ENCODE peak calls at places on chromosomes 11 and 22, in ten cellular contexts. C is suprapubic skin, R is heart right ventricle, K is dorsolateral prefrontal cortex, X is PC-3, B is astrocyte, M is colonic mucosa, L is cardiac muscle cell, G is pancreas, S is brain microvascular endothelial cell. U is an unnamed sample.

GRCh38 chr11:61607920-61608599 is 27.2 kb upstream of the SYT7 start:
- DNase-seq in K (no peak), L (no peak), R (no peak), X (no peak), C (no peak), S (no peak), G (no peak), M (peak), B (no peak), U (no peak)

GRCh38 chr11:123478352-123478986 is 48.4 kb downstream of the GRAMD1B start:
- DNase-seq in S (peak), C (no peak), L (peak), B (peak), X (peak), M (peak), K (peak), R (peak), G (peak), U (no peak)

GRCh38 chr11:6926208-6927029 is at the start of gene ZNF215:
- DNase-seq in B (peak), L (peak), R (peak), M (peak), X (peak), S (peak), K (peak), C (peak), G (peak), U (peak)

GRCh38 chr11:124759268-124760204 is 2.6 kb downstream of the ESAM start:
- DNase-seq in C (peak), B (no peak), X (no peak), G (no peak), K (no peak), M (no peak), L (peak), R (peak), S (no peak), U (peak)

GRCh38 chr22:37163618-37164534 is 14.2 kb upstream of the IL2RB start:
- DNase-seq in K (no peak), S (no peak), R (no peak), M (no peak), X (no peak), L (no peak), G (no peak), C (no peak), B (no peak), U (peak)

GRCh38 chr11:71078482-71078881 is 173.9 kb downstream of the SHANK2 start:
- DNase-seq in S (no peak), L (no peak), C (no peak), X (peak), K (no peak), B (no peak), M (peak), G (no peak), R (no peak), U (no peak)

GRCh38 chr11:19398772-19399542 is 158.2 kb upstream of the E2F8 start:
- DNase-seq in L (no peak), M (no peak), C (no peak), K (no peak), B (peak), G (peak), S (peak), X (peak), R (no peak), U (no peak)

GRCh38 chr11:66701432-66702240 is 23.9 kb upstream of the RBM4B start:
- DNase-seq in L (peak), C (no peak), K (no peak), G (no peak), S (peak), X (no peak), R (no peak), B (no peak), M (peak), U (no peak)

GRCh38 chr11:48055292-48056132 is 75.2 kb downstream of the PTPRJ start:
- DNase-seq in R (no peak), L (no peak), B (peak), X (peak), S (peak), C (no peak), K (no peak), G (no peak), M (peak), U (no peak)

GRCh38 chr11:285894-286220 is 3.1 kb upstream of the PGGHG start:
- DNase-seq in M (no peak), S (no peak), R (no peak), X (no peak), B (no peak), G (peak), L (no peak), K (no peak), C (peak), U (peak)

GRCh38 chr22:24768537-24769374 is 5.8 kb downstream of the PIWIL3 start:
- DNase-seq in M (peak), S (peak), X (peak), L (peak), K (peak), B (peak), G (peak), R (no peak), C (no peak), U (no peak)

GRCh38 chr22:47238886-47239860 is 476.7 kb downstream of the TBC1D22A start:
- DNase-seq in K (no peak), C (no peak), G (no peak), R (no peak), S (no peak), L (no peak), M (no peak), B (no peak), X (no peak), U (no peak)

GRCh38 chr22:49142281-49142680 is 685.4 kb downstream of the BRD1 start:
- DNase-seq in S (no peak), R (no peak), G (no peak), B (no peak), L (no peak), X (no peak), K (no peak), M (no peak), C (no peak), U (peak)

GRCh38 chr22:34851918-34852662 is 213.9 kb upstream of the ISX start:
- DNase-seq in R (no peak), M (no peak), X (no peak), S (no peak), L (no peak), K (no peak), C (no peak), G (no peak), B (no peak), U (no peak)

GRCh38 chr11:72234514-72234830 is 9.5 kb downstream of the PHOX2A start:
- DNase-seq in G (no peak), L (no peak), X (no peak), S (no peak), K (no peak), R (no peak), C (no peak), B (no peak), M (no peak), U (peak)

GRCh38 chr11:102081313-102081712 is 28.9 kb upstream of the YAP1 start:
- DNase-seq in K (no peak), M (no peak), B (no peak), C (no peak), L (no peak), S (no peak), X (no peak), R (no peak), G (no peak), U (no peak)

GRCh38 chr11:9263840-9264380 is 1.2 kb downstream of the DENND5A start:
- DNase-seq in S (no peak), M (no peak), G (no peak), X (no peak), B (no peak), L (no peak), K (no peak), R (no peak), C (no peak), U (no peak)

GRCh38 chr11:120221115-120221752 is 10.4 kb downstream of the OAF start:
- DNase-seq in S (no peak), C (no peak), L (no peak), K (no peak), B (no peak), M (peak), G (no peak), R (no peak), X (peak), U (no peak)

GRCh38 chr11:120340529-120340928 is 4.3 kb downstream of the ARHGEF12 start:
- DNase-seq in C (no peak), K (no peak), S (no peak), G (no peak), L (no peak), R (no peak), M (no peak), B (no peak), X (peak), U (no peak)

GRCh38 chr11:31822604-31823371 is 11.7 kb upstream of the PAX6 start:
- DNase-seq in R (no peak), L (no peak), M (no peak), G (no peak), C (no peak), K (no peak), S (no peak), X (no peak), B (no peak), U (no peak)

GRCh38 chr11:34234086-34234740 is 123.6 kb downstream of the ABTB2 start:
- DNase-seq in L (no peak), C (no peak), X (peak), B (peak), S (peak), K (no peak), R (no peak), M (peak), G (peak), U (no peak)

GRCh38 chr11:43868852-43869567 is 11.6 kb upstream of the ALKBH3 start:
- DNase-seq in G (no peak), R (no peak), S (peak), L (no peak), C (no peak), X (peak), K (no peak), M (no peak), B (peak), U (no peak)

GRCh38 chr11:66112640-66113098 is 42.6 kb downstream of the PACS1 start:
- DNase-seq in L (no peak), C (no peak), M (no peak), S (peak), K (no peak), G (no peak), X (peak), B (peak), R (peak), U (no peak)

GRCh38 chr22:41028841-41029240 is 63.6 kb upstream of the EP300 start:
- DNase-seq in K (no peak), B (peak), M (no peak), S (peak), X (peak), G (no peak), C (no peak), R (no peak), L (no peak), U (no peak)

GRCh38 chr22:20776624-20777405 is 2.9 kb downstream of the SERPIND1 start:
- DNase-seq in B (no peak), S (no peak), R (no peak), G (no peak), X (no peak), M (no peak), C (no peak), L (no peak), K (no peak), U (no peak)
- H3K27ac ChIP-seq in B (no peak), S (peak), R (no peak), G (no peak), X (peak), M (peak), C (peak), L (no peak), K (no peak), U (no peak)

DNA sequence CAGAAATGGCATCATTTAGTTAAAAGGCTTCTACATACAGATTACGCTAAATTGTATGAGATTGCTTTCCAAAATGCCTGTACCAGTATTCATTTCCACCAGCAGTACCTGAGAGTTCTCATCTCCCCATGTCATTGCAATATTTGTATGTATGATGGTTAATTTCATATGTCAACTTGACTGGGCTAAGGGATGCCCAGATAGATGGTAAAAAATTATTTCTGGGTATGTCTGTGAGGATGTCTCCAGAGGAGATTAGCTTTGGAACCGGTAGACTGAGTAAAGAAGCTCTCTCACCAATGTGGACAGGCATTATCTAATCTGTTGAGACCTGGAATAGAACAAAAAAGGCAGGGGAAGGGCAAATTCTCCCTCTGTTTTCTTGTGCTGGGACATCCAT is 6.9 kb downstream of the ADM start:
- DNase-seq in X (no peak), G (no peak), L (no peak), K (no peak), B (no peak), S (no peak), M (no peak), R (no peak), C (no peak), U (no peak)
- H3K4me3 ChIP-seq in X (no peak), G (no peak), L (no peak), K (no peak), B (no peak), S (no peak), M (no peak), R (no peak), C (no peak), U (no peak)

GRCh38 chr22:50525104-50525958 is at the start of gene SCO2:
- DNase-seq in B (peak), R (peak), M (peak), C (peak), L (peak), S (peak), K (peak), G (peak), X (peak), U (peak)
- TF ChIP-seq CTCF in B (peak), R (peak), M (peak), C (no peak), L (peak), S (peak), K (peak), G (peak), X (no peak), U (no peak)

GRCh38 chr22:50473855-50474671 is 772 bp downstream of the SBF1 start:
- DNase-seq in G (peak), K (peak), B (peak), C (no peak), X (peak), L (peak), S (peak), M (peak), R (peak), U (peak)

GRCh38 chr22:50476819-50477344 is 2.0 kb upstream of the SBF1 start:
- DNase-seq in K (no peak), B (no peak), C (no peak), R (no peak), G (no peak), M (no peak), X (no peak), L (no peak), S (no peak), U (no peak)

GRCh38 chr22:50473088-50473487 is 1.7 kb downstream of the SBF1 start:
- DNase-seq in S (no peak), M (peak), R (peak), G (no peak), L (no peak), K (no peak), B (no peak), C (no peak), X (peak), U (peak)

GRCh38 chr22:50475652-50476002 is 792 bp upstream of the SBF1 start:
- DNase-seq in C (no peak), B (no peak), S (no peak), R (no peak), L (no peak), G (no peak), K (no peak), X (no peak), M (no peak), U (no peak)

DNA sequence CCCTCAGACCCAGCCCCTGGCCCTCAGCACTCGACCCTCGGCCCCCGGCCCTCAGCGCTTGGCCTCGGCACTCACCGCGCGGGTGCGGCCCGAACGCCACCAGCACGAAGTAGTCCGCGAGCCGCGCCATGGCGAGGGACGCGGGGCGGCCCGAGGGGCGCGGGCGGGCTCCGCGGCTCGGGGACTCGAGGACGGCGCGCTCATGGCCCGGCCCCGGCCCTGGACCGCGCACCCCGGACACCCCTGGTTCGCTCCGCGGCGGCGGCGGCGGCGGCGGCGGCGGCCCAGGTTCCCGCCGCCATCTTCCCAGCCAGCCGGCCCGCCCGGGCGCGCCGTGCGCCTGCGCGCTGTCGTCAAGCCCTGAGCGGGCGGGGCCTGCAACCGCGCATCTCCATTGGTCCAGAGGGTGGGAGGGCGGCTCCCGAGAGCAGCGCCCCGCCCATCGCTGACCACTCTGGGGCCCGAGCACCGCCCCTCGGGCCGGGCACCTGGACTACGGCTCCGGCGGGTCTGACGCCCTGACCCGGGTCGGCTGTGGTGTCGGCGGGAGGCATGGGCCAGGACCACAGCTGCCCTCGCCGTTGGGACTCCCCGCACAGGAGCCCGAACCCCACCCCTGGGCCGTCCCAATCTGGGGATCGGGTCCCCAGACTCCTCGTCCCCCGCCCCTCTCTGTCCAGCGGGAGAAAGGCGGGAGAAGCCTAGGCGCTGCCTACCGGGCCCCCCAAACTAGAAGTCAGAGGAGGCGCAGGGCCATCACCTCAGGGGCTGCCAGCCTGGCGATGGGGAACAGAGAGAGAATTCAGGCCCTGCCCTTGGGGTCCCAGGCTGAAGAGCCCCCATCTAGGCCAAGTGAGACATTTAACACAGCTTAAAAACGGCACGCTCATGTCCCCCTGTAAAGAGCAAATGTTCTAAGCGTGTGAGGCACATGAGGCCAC is at the start of gene SBF1:
- DNase-seq in K (peak), G (peak), M (peak), R (peak), X (peak), S (peak), C (peak), B (peak), L (peak), U (peak)
- H3K27ac ChIP-seq in K (peak), G (peak), M (peak), R (peak), X (no peak), S (peak), C (peak), B (peak), L (peak), U (peak)

GRCh38 chr11:109120341-109120740 is 301.6 kb upstream of the C11orf87 start:
- DNase-seq in L (peak), K (no peak), R (no peak), S (no peak), M (no peak), C (no peak), X (no peak), B (no peak), G (no peak), U (no peak)

GRCh38 chr11:109121173-109121938 is 300.6 kb upstream of the C11orf87 start:
- DNase-seq in L (no peak), R (no peak), M (no peak), S (no peak), X (no peak), C (no peak), B (no peak), G (no peak), K (no peak), U (no peak)

GRCh38 chr11:109123811-109124787 is 297.9 kb upstream of the C11orf87 start:
- DNase-seq in G (peak), X (no peak), S (peak), L (peak), R (peak), C (no peak), K (peak), M (no peak), B (peak), U (no peak)
- H3K4me3 ChIP-seq in G (no peak), X (no peak), S (no peak), L (no peak), R (peak), C (no peak), K (no peak), M (no peak), B (no peak), U (no peak)

DNA sequence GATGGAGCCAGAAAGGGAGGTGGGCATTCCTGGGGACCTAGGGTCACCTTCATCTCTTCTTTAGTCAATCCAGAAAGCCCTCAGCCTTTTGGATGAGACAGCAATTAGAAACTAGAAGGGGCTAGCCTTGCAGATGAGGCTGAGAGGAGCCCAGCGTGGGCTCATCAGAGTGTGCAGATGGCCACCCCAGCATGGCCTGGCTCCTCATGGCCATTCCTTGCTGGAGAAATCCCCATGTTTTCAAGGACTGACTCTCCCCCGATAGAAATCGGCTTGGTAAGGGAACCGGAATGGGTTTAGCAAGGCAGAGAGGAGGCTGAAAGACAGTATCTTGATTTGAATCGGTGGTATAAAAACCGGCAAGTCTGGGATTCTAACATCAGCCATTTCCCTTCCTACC is 274.6 kb downstream of the BUD13 start:
- DNase-seq in K (no peak), X (no peak), M (no peak), B (no peak), L (no peak), G (no peak), C (peak), S (no peak), R (no peak), U (no peak)
- TF ChIP-seq CTCF in K (no peak), X (no peak), M (no peak), B (no peak), L (no peak), G (no peak), C (no peak), S (no peak), R (no peak), U (no peak)

GRCh38 chr11:68159161-68159560 is 38.0 kb upstream of the CHKA start:
- DNase-seq in S (no peak), X (no peak), R (no peak), B (no peak), K (no peak), C (no peak), G (no peak), L (no peak), M (no peak), U (no peak)

GRCh38 chr11:68163691-68164090 is 42.5 kb upstream of the CHKA start:
- DNase-seq in S (no peak), X (no peak), M (no peak), B (no peak), R (no peak), K (no peak), G (no peak), C (no peak), L (no peak), U (no peak)

GRCh38 chr11:68159665-68160064 is 38.5 kb upstream of the CHKA start:
- DNase-seq in B (no peak), C (no peak), S (no peak), R (no peak), K (peak), G (no peak), X (no peak), M (no peak), L (no peak), U (no peak)

GRCh38 chr11:68158580-68158979 is 37.4 kb upstream of the CHKA start:
- DNase-seq in M (no peak), C (no peak), K (no peak), R (no peak), X (no peak), S (no peak), G (no peak), L (no peak), B (no peak), U (no peak)

DNA sequence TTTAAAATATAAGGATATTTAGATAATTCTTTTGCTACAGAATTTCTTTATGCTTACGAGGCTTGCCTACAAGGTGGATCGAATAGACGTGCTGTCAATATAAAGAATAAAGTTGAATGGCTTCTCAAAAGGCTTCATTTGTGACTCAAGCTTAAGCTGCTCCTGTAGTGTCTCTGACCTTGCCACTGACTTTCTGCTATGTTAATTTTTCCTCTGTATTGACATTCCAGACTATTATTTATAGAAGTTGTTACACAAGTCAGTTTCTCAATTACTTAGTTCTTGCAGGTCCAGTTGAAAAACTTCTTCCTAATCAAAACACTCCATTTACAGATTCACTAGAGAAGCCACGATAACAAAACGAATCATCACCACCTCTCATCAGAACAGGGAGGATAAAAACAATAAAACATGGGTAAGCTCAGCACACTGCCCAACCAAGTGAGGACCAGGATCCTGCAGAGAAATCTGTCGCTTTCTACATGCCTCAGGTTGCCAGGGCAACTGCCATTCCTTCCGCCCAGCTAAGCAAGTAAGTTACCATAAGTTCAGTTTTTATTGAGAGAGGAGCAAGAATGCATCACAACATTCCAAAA is 39.0 kb upstream of the CHKA start:
- DNase-seq in L (no peak), X (no peak), M (no peak), C (no peak), G (no peak), R (no peak), S (no peak), K (no peak), B (no peak), U (no peak)
- H3K27ac ChIP-seq in L (peak), X (no peak), M (no peak), C (no peak), G (no peak), R (no peak), S (no peak), K (no peak), B (no peak), U (no peak)

GRCh38 chr11:111938687-111939160 is 1.6 kb downstream of the DIXDC1 start:
- DNase-seq in C (no peak), L (no peak), X (peak), K (no peak), G (no peak), M (no peak), R (no peak), B (peak), S (peak), U (no peak)
- H3K4me3 ChIP-seq in C (no peak), L (no peak), X (no peak), K (peak), G (no peak), M (no peak), R (peak), B (peak), S (peak), U (no peak)

U was measured in spleen.